ENCODE peak calls at places on chromosomes 13 and 19, in five cellular contexts. S is tibial artery, O is heart right ventricle, G is ascending aorta, L is GM12878. B is an unnamed sample.

GRCh38 chr19:50413096-50413495 is 5.6 kb upstream of the SPIB start:
- DNase-seq in S (no peak), G (no peak), O (no peak), L (no peak), B (no peak)

GRCh38 chr19:54521022-54521859 is 18.6 kb downstream of the LAIR2 start:
- DNase-seq in S (no peak), L (peak; percentile 65), O (no peak), G (no peak), B (peak; percentile 55)

GRCh38 chr13:110582421-110582954 is 21.0 kb upstream of the RAB20 start:
- DNase-seq in O (no peak), S (no peak), L (no peak), G (no peak), B (no peak)

GRCh38 chr13:32246468-32246867 is 68.7 kb downstream of the ZAR1L start:
- DNase-seq in L (no peak), S (peak; percentile 55), O (peak; percentile 24), G (peak; percentile 81), B (peak; percentile 15)

GRCh38 chr19:49701271-49701786 is 10.4 kb downstream of the CPT1C start:
- DNase-seq in L (no peak), G (no peak), S (no peak), O (no peak), B (no peak)

GRCh38 chr13:68124437-68125086 is 894.4 kb upstream of the PCDH9 start:
- DNase-seq in S (no peak), G (no peak), L (no peak), O (no peak), B (no peak)

GRCh38 chr19:45959517-45960025 is 14.1 kb downstream of the NOVA2 start:
- DNase-seq in G (no peak), S (no peak), L (no peak), O (no peak), B (no peak)

GRCh38 chr19:16737909-16738308 is 18.3 kb downstream of the NWD1 start:
- DNase-seq in S (no peak), G (no peak), L (no peak), O (no peak), B (no peak)

GRCh38 chr13:99434258-99434788 is 66.9 kb upstream of the TM9SF2 start:
- DNase-seq in G (no peak), O (no peak), L (no peak), S (no peak), B (no peak)

GRCh38 chr19:32708457-32708856 is 11.1 kb upstream of the TDRD12 start:
- DNase-seq in L (no peak), G (no peak), S (no peak), O (no peak), B (no peak)

GRCh38 chr13:43360911-43361605 is 337.7 kb downstream of the DNAJC15 start:
- DNase-seq in O (no peak), G (no peak), S (no peak), L (no peak), B (no peak)

GRCh38 chr13:92303428-92303827 is 905.0 kb downstream of the GPC5 start:
- DNase-seq in O (no peak), S (no peak), L (no peak), G (no peak), B (no peak)

GRCh38 chr19:5949792-5950305 is 28.1 kb downstream of the RANBP3 start:
- DNase-seq in G (no peak), L (no peak), O (peak; percentile 71), S (no peak), B (no peak)

GRCh38 chr19:1872807-1873523 is 9.6 kb upstream of the KLF16 start:
- DNase-seq in O (no peak), L (no peak), S (no peak), G (no peak), B (no peak)

GRCh38 chr19:1874554-1875185 is 10.6 kb downstream of the ABHD17A start:
- DNase-seq in L (no peak), O (no peak), S (no peak), G (no peak), B (no peak)

GRCh38 chr19:1873524-1874473 is 10.4 kb upstream of the KLF16 start:
- DNase-seq in L (no peak), S (no peak), O (peak; percentile 75), G (no peak), B (no peak)

GRCh38 chr19:1871630-1872029 is 8.3 kb upstream of the KLF16 start:
- DNase-seq in L (no peak), G (no peak), O (no peak), S (no peak), B (no peak)

DNA sequence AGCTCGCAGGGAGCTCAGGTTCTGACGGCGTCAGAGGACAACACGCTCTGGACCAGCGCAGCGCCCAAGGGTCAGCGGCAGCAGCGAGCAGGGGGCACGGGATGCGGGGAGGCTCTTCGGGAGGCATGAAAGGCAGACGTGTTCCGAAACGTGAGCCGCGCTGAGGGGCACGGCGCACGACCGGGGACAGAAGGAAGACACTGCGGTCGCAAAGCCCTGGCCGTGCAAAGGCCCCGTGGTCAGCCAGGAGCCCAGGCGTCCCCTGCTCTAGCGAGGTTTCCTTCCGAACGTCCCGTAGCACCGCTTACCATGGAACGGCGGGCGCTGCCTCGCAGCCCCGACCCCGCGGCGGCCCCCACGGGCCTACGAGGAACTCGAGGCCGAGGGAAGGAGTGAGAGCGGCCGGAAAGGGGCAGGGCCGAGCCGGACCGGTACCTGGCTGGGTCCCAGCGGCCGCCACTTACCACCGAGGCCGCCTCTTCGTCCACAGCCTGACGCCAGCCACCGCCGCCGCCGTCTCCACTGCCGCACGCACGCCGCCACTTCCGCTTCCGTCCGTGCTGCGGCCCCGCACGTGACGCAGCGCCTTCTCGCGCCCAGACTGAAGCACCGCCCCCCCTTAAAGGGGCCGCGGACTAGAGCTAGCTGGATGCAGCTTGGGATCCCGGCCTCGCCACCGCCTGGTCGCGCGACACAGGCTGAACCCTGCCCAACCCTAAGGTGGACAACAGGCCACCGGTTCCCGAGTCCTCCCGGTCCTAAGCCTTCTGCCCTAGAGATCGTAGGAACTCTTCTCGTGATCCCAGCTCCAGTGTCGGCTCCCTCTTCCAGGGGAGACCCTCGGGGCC is 9.4 kb downstream of the ABHD17A start:
- DNase-seq in S (peak; percentile 94), O (peak; percentile 92), L (peak; percentile 51), G (peak; percentile 96), B (peak; percentile 89)
- TF ChIP-seq CTCF in S (peak; percentile 19), O (no peak), L (no peak), G (no peak), B (peak; percentile 35)

GRCh38 chr13:73874460-73874859 is 259.7 kb downstream of the KLF12 start:
- DNase-seq in S (no peak), G (no peak), O (no peak), L (no peak), B (no peak)

GRCh38 chr13:73870036-73870741 is 264.0 kb downstream of the KLF12 start:
- DNase-seq in S (no peak), G (no peak), L (no peak), O (no peak), B (no peak)

GRCh38 chr13:73872397-73872796 is 261.8 kb downstream of the KLF12 start:
- DNase-seq in L (no peak), O (no peak), S (no peak), G (no peak), B (no peak)

GRCh38 chr13:73876323-73876722 is 257.9 kb downstream of the KLF12 start:
- DNase-seq in S (no peak), O (no peak), G (no peak), L (no peak), B (no peak)

DNA sequence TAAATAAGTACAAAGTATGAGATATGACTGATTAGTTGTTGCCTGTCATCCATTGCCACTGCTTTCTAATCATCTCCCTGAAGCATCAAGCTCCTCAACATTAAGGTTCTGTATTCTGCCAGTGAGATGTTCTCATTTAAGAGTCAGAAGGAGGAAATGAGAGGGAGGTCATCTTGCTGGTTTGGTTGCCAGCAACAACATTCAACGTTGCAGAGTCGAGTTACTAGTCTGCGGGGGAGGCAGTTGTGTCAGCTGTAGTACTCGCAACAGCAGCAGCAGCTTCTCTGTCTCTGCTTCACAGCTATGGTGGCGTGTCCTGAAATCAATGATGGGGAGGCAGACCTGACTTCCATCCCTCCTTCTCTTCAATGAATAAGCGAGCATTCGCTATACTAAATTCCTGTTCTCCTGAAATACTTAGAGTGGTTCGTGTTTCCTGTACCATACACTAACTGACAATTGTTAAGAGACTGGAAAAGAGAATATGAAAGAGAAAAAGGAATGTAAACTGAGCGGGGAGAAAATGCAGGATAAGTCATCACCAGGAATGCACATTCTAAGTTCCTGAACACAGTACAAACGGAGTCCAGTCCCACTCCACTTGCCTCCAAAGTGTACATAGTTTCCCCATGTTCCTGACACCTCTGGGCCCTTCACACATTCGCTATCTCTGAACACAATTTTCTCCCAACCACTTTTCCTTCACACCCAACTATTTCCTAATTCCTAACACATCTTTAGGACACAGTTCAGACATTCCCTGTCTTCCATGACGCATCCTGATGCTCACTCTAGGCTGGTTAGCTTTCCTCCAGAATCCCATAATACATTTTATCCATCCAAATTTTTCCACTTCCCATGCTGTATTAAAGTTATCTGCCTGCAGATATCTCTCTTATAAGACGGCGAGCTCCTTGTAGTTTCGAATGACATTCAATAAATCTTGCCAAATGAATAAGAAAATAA is 263.0 kb downstream of the KLF12 start:
- DNase-seq in G (no peak), S (peak; percentile 40), L (no peak), O (no peak), B (no peak)
- H3K4me3 ChIP-seq in G (no peak overlapping the region), S (no peak overlapping the region), L (no peak overlapping the region), O (no peak overlapping the region), B (no peak overlapping the region)

DNA sequence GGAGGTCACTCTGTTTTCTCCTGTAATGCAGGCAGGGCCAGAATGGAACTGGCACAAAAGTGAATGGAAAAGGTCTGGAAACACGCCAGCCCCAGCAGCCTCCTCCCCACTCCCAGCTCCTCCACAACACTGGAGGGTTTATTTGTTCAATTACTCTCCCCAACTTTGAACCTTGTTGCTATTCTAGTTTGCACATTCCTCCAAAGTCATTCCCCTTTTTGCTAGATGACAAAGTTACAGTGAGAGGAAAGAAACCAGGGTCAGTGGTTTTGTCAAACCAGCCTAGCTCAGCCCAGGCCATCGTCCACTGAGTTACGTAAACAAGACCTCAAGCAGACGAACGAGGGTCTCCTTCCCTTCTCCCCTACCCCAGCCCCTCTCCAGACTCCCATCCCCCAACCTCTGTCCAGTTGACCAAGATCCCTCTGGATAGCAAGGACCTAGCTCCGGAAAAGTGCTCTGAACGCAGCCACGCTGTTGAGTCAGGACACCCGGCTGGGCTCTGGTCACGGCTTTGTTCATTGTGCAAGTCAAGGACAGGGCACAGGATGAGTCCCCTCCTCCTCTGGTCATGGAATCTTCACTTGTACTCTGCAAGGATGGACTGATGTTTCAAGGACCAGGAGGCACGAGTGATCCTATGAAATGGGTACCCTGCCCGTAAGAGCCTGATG is 180.0 kb downstream of the USP12 start:
- DNase-seq in G (peak; percentile 63), O (no peak), S (no peak), L (no peak), B (no peak)
- TF ChIP-seq CTCF in G (no peak), O (no peak), S (no peak), L (no peak), B (no peak)

DNA sequence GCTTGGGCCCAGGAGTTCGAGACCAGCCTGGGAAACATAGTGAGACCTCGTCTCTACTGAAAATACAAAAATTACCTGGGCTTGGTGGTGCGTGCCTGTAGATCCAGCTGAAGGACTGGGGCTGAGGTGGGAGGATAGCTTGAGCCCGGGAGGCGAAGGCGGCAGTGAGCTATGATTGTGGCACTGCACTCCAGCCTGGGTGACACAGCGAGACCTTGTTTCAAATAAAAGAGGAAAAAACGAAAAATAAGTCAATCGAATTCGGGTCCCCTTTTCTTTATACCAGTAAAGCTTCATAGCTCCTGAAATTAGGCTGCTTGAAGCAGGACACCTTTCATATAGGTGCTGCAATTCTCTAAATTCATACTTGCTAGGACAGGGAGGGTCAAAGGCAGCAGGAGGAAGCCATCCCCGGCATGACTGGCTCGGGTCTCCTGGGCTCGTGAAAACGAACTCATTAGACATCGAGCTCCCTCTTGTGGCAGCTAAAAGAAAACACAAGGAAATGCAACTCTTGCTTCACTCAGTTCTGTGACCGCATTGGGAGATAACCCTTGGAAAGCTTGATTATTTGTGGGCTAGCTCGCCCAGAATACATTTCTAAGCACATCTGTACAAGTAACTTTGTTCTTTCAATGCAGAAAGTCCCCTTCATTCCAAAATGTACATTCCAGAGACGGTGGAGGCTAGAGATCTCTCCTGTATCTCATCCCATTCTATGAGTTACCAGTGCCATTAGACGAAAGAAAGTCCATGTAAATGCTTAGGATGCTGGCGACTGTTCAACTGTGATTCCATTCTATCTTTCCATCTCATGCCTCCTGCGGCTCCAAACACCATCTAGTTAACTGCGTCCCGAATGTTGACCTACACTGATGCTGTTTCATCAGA is 16.8 kb downstream of the FPR2 start:
- DNase-seq in G (peak; percentile 76), L (no peak), O (peak; percentile 47), S (peak; percentile 64), B (no peak)
- H3K4me3 ChIP-seq in G (no peak overlapping the region), L (no peak overlapping the region), O (no peak overlapping the region), S (no peak overlapping the region), B (no peak overlapping the region)

B was measured in GM06990.